ENCODE peak calls at places on chromosomes 3 and 15, in seven cellular contexts. One of them, this sample, is unnamed.

GRCh38 chr15:68700395-68701123 is 120.1 kb downstream of the ANP32A start:
- DNase-seq in GM12878: no peak
- DNase-seq in K562: no peak
- DNase-seq in NT2/D1: no peak
- DNase-seq in HCT116: no peak
- DNase-seq in HepG2: no peak
- DNase-seq in SK-N-SH: peak
- DNase-seq in this sample: peak

GRCh38 chr3:56522374-56522773 is 34.6 kb upstream of the CCDC66 start:
- DNase-seq in GM12878: no peak
- DNase-seq in K562: no peak
- DNase-seq in NT2/D1: peak
- DNase-seq in HCT116: no peak
- DNase-seq in HepG2: no peak
- DNase-seq in SK-N-SH: no peak
- DNase-seq in this sample: no peak

GRCh38 chr3:12287727-12288465 is 974 bp upstream of the PPARG start:
- DNase-seq in GM12878: no peak
- DNase-seq in K562: no peak
- DNase-seq in NT2/D1: no peak
- DNase-seq in HCT116: no peak
- DNase-seq in HepG2: no peak
- DNase-seq in SK-N-SH: peak
- DNase-seq in this sample: no peak

GRCh38 chr3:63386568-63386967 is 108.5 kb downstream of the SYNPR start:
- DNase-seq in GM12878: no peak
- DNase-seq in K562: no peak
- DNase-seq in NT2/D1: no peak
- DNase-seq in HCT116: no peak
- DNase-seq in HepG2: no peak
- DNase-seq in SK-N-SH: peak
- DNase-seq in this sample: no peak

GRCh38 chr3:173502983-173503568 is 105.5 kb downstream of the NLGN1 start:
- DNase-seq in GM12878: no peak
- DNase-seq in K562: no peak
- DNase-seq in NT2/D1: no peak
- DNase-seq in HCT116: no peak
- DNase-seq in HepG2: no peak
- DNase-seq in SK-N-SH: no peak
- DNase-seq in this sample: no peak

GRCh38 chr3:26505399-26505798 is 117.2 kb upstream of the LRRC3B start:
- DNase-seq in GM12878: no peak
- DNase-seq in K562: no peak
- DNase-seq in NT2/D1: no peak
- DNase-seq in HCT116: no peak
- DNase-seq in HepG2: no peak
- DNase-seq in SK-N-SH: no peak
- DNase-seq in this sample: no peak

GRCh38 chr3:45968706-45969105 is 25.4 kb downstream of the CXCR6 start:
- DNase-seq in GM12878: no peak
- DNase-seq in K562: no peak
- DNase-seq in NT2/D1: peak
- DNase-seq in HCT116: no peak
- DNase-seq in HepG2: no peak
- DNase-seq in SK-N-SH: no peak
- DNase-seq in this sample: no peak

GRCh38 chr3:27615555-27615954 is 106.6 kb downstream of the EOMES start:
- DNase-seq in GM12878: no peak
- DNase-seq in K562: no peak
- DNase-seq in NT2/D1: no peak
- DNase-seq in HCT116: no peak
- DNase-seq in HepG2: no peak
- DNase-seq in SK-N-SH: no peak
- DNase-seq in this sample: no peak

GRCh38 chr3:185208836-185209235 is 45.0 kb downstream of the EHHADH start:
- DNase-seq in GM12878: no peak
- DNase-seq in K562: no peak
- DNase-seq in NT2/D1: no peak
- DNase-seq in HCT116: no peak
- DNase-seq in HepG2: no peak
- DNase-seq in SK-N-SH: no peak
- DNase-seq in this sample: no peak

GRCh38 chr15:90481023-90481422 is 48.7 kb upstream of the CRTC3 start:
- DNase-seq in GM12878: no peak
- DNase-seq in K562: no peak
- DNase-seq in NT2/D1: no peak
- DNase-seq in HCT116: no peak
- DNase-seq in HepG2: no peak
- DNase-seq in SK-N-SH: no peak
- DNase-seq in this sample: no peak

GRCh38 chr3:120926146-120926545 is 18.1 kb downstream of the STXBP5L start:
- DNase-seq in GM12878: no peak
- DNase-seq in K562: no peak
- DNase-seq in NT2/D1: no peak
- DNase-seq in HCT116: no peak
- DNase-seq in HepG2: no peak
- DNase-seq in SK-N-SH: no peak
- DNase-seq in this sample: no peak

GRCh38 chr3:184248454-184249411 is at the start of gene ALG3:
- DNase-seq in GM12878: peak
- DNase-seq in K562: peak
- DNase-seq in NT2/D1: peak
- DNase-seq in HCT116: peak
- DNase-seq in HepG2: peak
- DNase-seq in SK-N-SH: peak
- DNase-seq in this sample: no peak

GRCh38 chr15:90482124-90483011 is 47.4 kb upstream of the CRTC3 start:
- DNase-seq in GM12878: no peak
- DNase-seq in K562: peak
- DNase-seq in NT2/D1: peak
- DNase-seq in HCT116: peak
- DNase-seq in HepG2: peak
- DNase-seq in SK-N-SH: peak
- DNase-seq in this sample: no peak

GRCh38 chr3:144556392-144556791 is 584.8 kb downstream of the DIPK2A start:
- DNase-seq in GM12878: peak
- DNase-seq in K562: peak
- DNase-seq in NT2/D1: no peak
- DNase-seq in HCT116: no peak
- DNase-seq in HepG2: no peak
- DNase-seq in SK-N-SH: no peak
- DNase-seq in this sample: no peak

GRCh38 chr3:126101521-126101982 is 17.6 kb upstream of the SLC41A3 start:
- DNase-seq in GM12878: no peak
- DNase-seq in K562: no peak
- DNase-seq in NT2/D1: no peak
- DNase-seq in HCT116: no peak
- DNase-seq in HepG2: no peak
- DNase-seq in SK-N-SH: no peak
- DNase-seq in this sample: no peak

GRCh38 chr15:83166218-83166617 is 41.4 kb downstream of the HDGFL3 start:
- DNase-seq in GM12878: no peak
- DNase-seq in K562: no peak
- DNase-seq in NT2/D1: no peak
- DNase-seq in HCT116: no peak
- DNase-seq in HepG2: no peak
- DNase-seq in SK-N-SH: no peak
- DNase-seq in this sample: no peak
- TF ChIP-seq YY1 in GM12878: no peak
- TF ChIP-seq YY1 in K562: no peak
- TF ChIP-seq YY1 in NT2/D1: no peak
- TF ChIP-seq YY1 in HCT116: no peak
- TF ChIP-seq YY1 in HepG2: no peak
- TF ChIP-seq YY1 in SK-N-SH: no peak
- TF ChIP-seq YY1 in this sample: no peak

GRCh38 chr15:101689901-101690300 is 34.4 kb downstream of the TARS3 start:
- DNase-seq in GM12878: no peak
- DNase-seq in K562: no peak
- DNase-seq in NT2/D1: no peak
- DNase-seq in HCT116: no peak
- DNase-seq in HepG2: no peak
- DNase-seq in SK-N-SH: no peak
- DNase-seq in this sample: no peak

GRCh38 chr15:101679861-101680260 is 27.7 kb upstream of the TM2D3 start:
- DNase-seq in GM12878: no peak
- DNase-seq in K562: no peak
- DNase-seq in NT2/D1: no peak
- DNase-seq in HCT116: no peak
- DNase-seq in HepG2: no peak
- DNase-seq in SK-N-SH: no peak
- DNase-seq in this sample: no peak

GRCh38 chr15:101684877-101685276 is 32.7 kb upstream of the TM2D3 start:
- DNase-seq in GM12878: no peak
- DNase-seq in K562: no peak
- DNase-seq in NT2/D1: no peak
- DNase-seq in HCT116: no peak
- DNase-seq in HepG2: no peak
- DNase-seq in SK-N-SH: no peak
- DNase-seq in this sample: no peak

DNA sequence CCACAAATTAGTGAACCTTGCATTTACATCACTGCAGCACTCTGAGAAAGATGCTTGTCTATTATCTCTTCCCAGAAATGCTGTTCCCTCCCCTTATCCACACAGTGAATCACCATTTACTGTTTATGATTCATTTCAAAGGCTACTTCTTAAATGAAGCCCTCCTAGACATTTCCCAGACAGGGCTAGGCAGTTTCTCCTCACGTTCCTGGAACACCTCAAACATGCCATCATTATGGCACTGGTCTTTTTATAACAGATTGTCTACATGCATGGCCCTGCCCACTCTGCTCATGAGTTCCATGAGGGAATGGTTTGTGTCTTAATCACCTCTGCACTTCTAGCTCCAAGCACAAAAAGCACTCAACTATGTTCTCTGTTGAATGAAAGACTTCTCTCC is 32.2 kb upstream of the TM2D3 start:
- DNase-seq in GM12878: no peak
- DNase-seq in K562: no peak
- DNase-seq in NT2/D1: no peak
- DNase-seq in HCT116: no peak
- DNase-seq in HepG2: no peak
- DNase-seq in SK-N-SH: no peak
- DNase-seq in this sample: no peak
- TF ChIP-seq YY1 in GM12878: no peak
- TF ChIP-seq YY1 in K562: no peak
- TF ChIP-seq YY1 in NT2/D1: no peak
- TF ChIP-seq YY1 in HCT116: no peak
- TF ChIP-seq YY1 in HepG2: no peak
- TF ChIP-seq YY1 in SK-N-SH: no peak
- TF ChIP-seq YY1 in this sample: no peak

GRCh38 chr3:14410501-14411165 is 8.2 kb downstream of the SLC6A6 start:
- DNase-seq in GM12878: no peak
- DNase-seq in K562: peak
- DNase-seq in NT2/D1: no peak
- DNase-seq in HCT116: no peak
- DNase-seq in HepG2: peak
- DNase-seq in SK-N-SH: no peak
- DNase-seq in this sample: no peak
- TF ChIP-seq YY1 in GM12878: no peak
- TF ChIP-seq YY1 in K562: peak
- TF ChIP-seq YY1 in NT2/D1: no peak
- TF ChIP-seq YY1 in HCT116: no peak
- TF ChIP-seq YY1 in HepG2: no peak
- TF ChIP-seq YY1 in SK-N-SH: no peak
- TF ChIP-seq YY1 in this sample: no peak

GRCh38 chr15:26870346-26870745 is 3.5 kb downstream of the GABRA5 start:
- DNase-seq in GM12878: no peak
- DNase-seq in K562: no peak
- DNase-seq in NT2/D1: no peak
- DNase-seq in HCT116: no peak
- DNase-seq in HepG2: no peak
- DNase-seq in SK-N-SH: no peak
- DNase-seq in this sample: no peak

GRCh38 chr15:26869628-26870027 is 2.8 kb downstream of the GABRA5 start:
- DNase-seq in GM12878: no peak
- DNase-seq in K562: no peak
- DNase-seq in NT2/D1: no peak
- DNase-seq in HCT116: no peak
- DNase-seq in HepG2: no peak
- DNase-seq in SK-N-SH: no peak
- DNase-seq in this sample: no peak

GRCh38 chr15:26874774-26875475 is 8.1 kb downstream of the GABRA5 start:
- DNase-seq in GM12878: no peak
- DNase-seq in K562: no peak
- DNase-seq in NT2/D1: no peak
- DNase-seq in HCT116: no peak
- DNase-seq in HepG2: no peak
- DNase-seq in SK-N-SH: no peak
- DNase-seq in this sample: no peak

GRCh38 chr15:26873846-26874245 is 7.0 kb downstream of the GABRA5 start:
- DNase-seq in GM12878: no peak
- DNase-seq in K562: no peak
- DNase-seq in NT2/D1: no peak
- DNase-seq in HCT116: no peak
- DNase-seq in HepG2: no peak
- DNase-seq in SK-N-SH: no peak
- DNase-seq in this sample: no peak

DNA sequence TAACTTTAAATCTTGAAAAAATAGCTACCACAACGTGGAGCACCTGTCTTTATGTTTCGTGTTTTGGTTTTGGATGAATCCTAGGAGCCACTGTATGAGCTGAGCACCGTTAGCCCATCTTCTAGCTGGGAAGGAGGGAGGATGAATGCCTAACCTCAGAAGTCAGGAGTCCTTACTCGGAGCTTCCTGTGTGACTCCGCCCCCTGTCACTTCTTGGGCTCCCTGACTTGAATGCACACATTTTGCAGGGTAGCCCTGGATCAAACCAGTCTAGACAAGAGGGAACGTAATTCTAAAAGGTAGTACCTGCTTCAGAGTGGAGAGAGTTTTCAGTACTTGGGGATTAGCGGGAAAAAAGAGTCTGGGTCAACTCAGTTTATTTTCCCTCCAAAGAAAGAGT is 5.3 kb downstream of the GABRA5 start:
- DNase-seq in GM12878: no peak
- DNase-seq in K562: no peak
- DNase-seq in NT2/D1: no peak
- DNase-seq in HCT116: no peak
- DNase-seq in HepG2: no peak
- DNase-seq in SK-N-SH: no peak
- DNase-seq in this sample: no peak
- TF ChIP-seq YY1 in GM12878: no peak
- TF ChIP-seq YY1 in K562: no peak
- TF ChIP-seq YY1 in NT2/D1: no peak
- TF ChIP-seq YY1 in HCT116: no peak
- TF ChIP-seq YY1 in HepG2: no peak
- TF ChIP-seq YY1 in SK-N-SH: no peak
- TF ChIP-seq YY1 in this sample: no peak